ENCODE peak calls at places on chromosomes 12 and 14, in eight cellular contexts. One of them, this sample, is unnamed.

GRCh38 chr14:22180045-22180444 is 409.0 kb downstream of the DAD1 start:
- DNase-seq in lower leg skin: no peak
- DNase-seq in tibial nerve: no peak
- DNase-seq in NB4: no peak
- DNase-seq in HepG2: no peak
- DNase-seq in GM12891: no peak
- DNase-seq in esophagus squamous epithelium: no peak
- DNase-seq in body of pancreas: no peak
- DNase-seq in this sample: no peak

GRCh38 chr14:76977793-76978730 is 50.4 kb downstream of the IRF2BPL start:
- DNase-seq in lower leg skin: peak; percentile 73
- DNase-seq in tibial nerve: no peak
- DNase-seq in NB4: peak; percentile 94
- DNase-seq in HepG2: peak; percentile 52
- DNase-seq in GM12891: peak; percentile 74
- DNase-seq in esophagus squamous epithelium: no peak
- DNase-seq in body of pancreas: peak; percentile 37
- DNase-seq in this sample: peak; percentile 91

GRCh38 chr14:55052259-55052930 is 948 bp downstream of the MAPK1IP1L start:
- DNase-seq in lower leg skin: no peak
- DNase-seq in tibial nerve: no peak
- DNase-seq in NB4: no peak
- DNase-seq in HepG2: no peak
- DNase-seq in GM12891: no peak
- DNase-seq in esophagus squamous epithelium: no peak
- DNase-seq in body of pancreas: no peak
- DNase-seq in this sample: no peak

GRCh38 chr14:52833891-52834290 is 42.5 kb upstream of the GNPNAT1 start:
- DNase-seq in lower leg skin: no peak
- DNase-seq in tibial nerve: no peak
- DNase-seq in NB4: no peak
- DNase-seq in HepG2: no peak
- DNase-seq in GM12891: no peak
- DNase-seq in esophagus squamous epithelium: no peak
- DNase-seq in body of pancreas: no peak
- DNase-seq in this sample: no peak

GRCh38 chr12:114780746-114781399 is 96.9 kb upstream of the TBX3 start:
- DNase-seq in lower leg skin: no peak
- DNase-seq in tibial nerve: no peak
- DNase-seq in NB4: no peak
- DNase-seq in HepG2: no peak
- DNase-seq in GM12891: no peak
- DNase-seq in esophagus squamous epithelium: no peak
- DNase-seq in body of pancreas: no peak
- DNase-seq in this sample: no peak

GRCh38 chr12:53098982-53099651 is 1.6 kb downstream of the IGFBP6 start:
- DNase-seq in lower leg skin: peak; percentile 92
- DNase-seq in tibial nerve: peak; percentile 93
- DNase-seq in NB4: peak; percentile 95
- DNase-seq in HepG2: peak; percentile 91
- DNase-seq in GM12891: peak; percentile 65
- DNase-seq in esophagus squamous epithelium: no peak
- DNase-seq in body of pancreas: peak; percentile 87
- DNase-seq in this sample: peak; percentile 96

GRCh38 chr12:112031472-112031871 is 18.2 kb downstream of the ERP29 start:
- DNase-seq in lower leg skin: no peak
- DNase-seq in tibial nerve: no peak
- DNase-seq in NB4: no peak
- DNase-seq in HepG2: no peak
- DNase-seq in GM12891: no peak
- DNase-seq in esophagus squamous epithelium: no peak
- DNase-seq in body of pancreas: no peak
- DNase-seq in this sample: no peak

GRCh38 chr12:83097656-83098055 is 410.9 kb downstream of the TMTC2 start:
- DNase-seq in lower leg skin: no peak
- DNase-seq in tibial nerve: no peak
- DNase-seq in NB4: no peak
- DNase-seq in HepG2: no peak
- DNase-seq in GM12891: no peak
- DNase-seq in esophagus squamous epithelium: no peak
- DNase-seq in body of pancreas: no peak
- DNase-seq in this sample: no peak

GRCh38 chr14:105132921-105133320 is 35.7 kb downstream of the JAG2 start:
- DNase-seq in lower leg skin: no peak
- DNase-seq in tibial nerve: no peak
- DNase-seq in NB4: no peak
- DNase-seq in HepG2: no peak
- DNase-seq in GM12891: no peak
- DNase-seq in esophagus squamous epithelium: no peak
- DNase-seq in body of pancreas: no peak
- DNase-seq in this sample: no peak

GRCh38 chr12:49368240-49368600 is 958 bp downstream of the SPATS2 start:
- DNase-seq in lower leg skin: no peak
- DNase-seq in tibial nerve: no peak
- DNase-seq in NB4: no peak
- DNase-seq in HepG2: no peak
- DNase-seq in GM12891: no peak
- DNase-seq in esophagus squamous epithelium: no peak
- DNase-seq in body of pancreas: no peak
- DNase-seq in this sample: no peak

GRCh38 chr12:129719426-129719825 is 184.4 kb downstream of the TMEM132D start:
- DNase-seq in lower leg skin: no peak
- DNase-seq in tibial nerve: no peak
- DNase-seq in NB4: no peak
- DNase-seq in HepG2: no peak
- DNase-seq in GM12891: no peak
- DNase-seq in esophagus squamous epithelium: no peak
- DNase-seq in body of pancreas: no peak
- DNase-seq in this sample: no peak

GRCh38 chr12:54017027-54017788 is 8.4 kb downstream of the HOXC8 start:
- DNase-seq in lower leg skin: no peak
- DNase-seq in tibial nerve: no peak
- DNase-seq in NB4: peak; percentile 68
- DNase-seq in HepG2: no peak
- DNase-seq in GM12891: no peak
- DNase-seq in esophagus squamous epithelium: no peak
- DNase-seq in body of pancreas: no peak
- DNase-seq in this sample: no peak

GRCh38 chr14:99257122-99257672 is 14.8 kb downstream of the BCL11B start:
- DNase-seq in lower leg skin: no peak
- DNase-seq in tibial nerve: no peak
- DNase-seq in NB4: no peak
- DNase-seq in HepG2: no peak
- DNase-seq in GM12891: no peak
- DNase-seq in esophagus squamous epithelium: no peak
- DNase-seq in body of pancreas: no peak
- DNase-seq in this sample: no peak

GRCh38 chr12:124805050-124805449 is 58.6 kb downstream of the SCARB1 start:
- DNase-seq in lower leg skin: no peak
- DNase-seq in tibial nerve: no peak
- DNase-seq in NB4: no peak
- DNase-seq in HepG2: no peak
- DNase-seq in GM12891: no peak
- DNase-seq in esophagus squamous epithelium: no peak
- DNase-seq in body of pancreas: no peak
- DNase-seq in this sample: no peak

GRCh38 chr14:101477648-101478047 is 83.6 kb upstream of the DIO3 start:
- DNase-seq in lower leg skin: no peak
- DNase-seq in tibial nerve: no peak
- DNase-seq in NB4: no peak
- DNase-seq in HepG2: no peak
- DNase-seq in GM12891: no peak
- DNase-seq in esophagus squamous epithelium: no peak
- DNase-seq in body of pancreas: no peak
- DNase-seq in this sample: peak; percentile 29

GRCh38 chr14:50191499-50191898 is 39.9 kb downstream of the SOS2 start:
- DNase-seq in lower leg skin: no peak
- DNase-seq in tibial nerve: no peak
- DNase-seq in NB4: no peak
- DNase-seq in HepG2: no peak
- DNase-seq in GM12891: no peak
- DNase-seq in esophagus squamous epithelium: no peak
- DNase-seq in body of pancreas: no peak
- DNase-seq in this sample: no peak

GRCh38 chr12:84697141-84697540 is 215.5 kb downstream of the SLC6A15 start:
- DNase-seq in lower leg skin: no peak
- DNase-seq in tibial nerve: no peak
- DNase-seq in NB4: no peak
- DNase-seq in HepG2: no peak
- DNase-seq in GM12891: no peak
- DNase-seq in esophagus squamous epithelium: no peak
- DNase-seq in body of pancreas: no peak
- DNase-seq in this sample: no peak

GRCh38 chr12:79016181-79016580 is 151.6 kb downstream of the SYT1 start:
- DNase-seq in lower leg skin: no peak
- DNase-seq in tibial nerve: no peak
- DNase-seq in NB4: no peak
- DNase-seq in HepG2: no peak
- DNase-seq in GM12891: no peak
- DNase-seq in esophagus squamous epithelium: no peak
- DNase-seq in body of pancreas: no peak
- DNase-seq in this sample: no peak

GRCh38 chr12:24991209-24992049 is 42.5 kb upstream of the BCAT1 start:
- DNase-seq in lower leg skin: no peak
- DNase-seq in tibial nerve: no peak
- DNase-seq in NB4: peak; percentile 87
- DNase-seq in HepG2: peak; percentile 45
- DNase-seq in GM12891: no peak
- DNase-seq in esophagus squamous epithelium: no peak
- DNase-seq in body of pancreas: no peak
- DNase-seq in this sample: no peak

GRCh38 chr12:102423447-102423846 is 56.9 kb downstream of the IGF1 start:
- DNase-seq in lower leg skin: no peak
- DNase-seq in tibial nerve: no peak
- DNase-seq in NB4: no peak
- DNase-seq in HepG2: no peak
- DNase-seq in GM12891: no peak
- DNase-seq in esophagus squamous epithelium: no peak
- DNase-seq in body of pancreas: no peak
- DNase-seq in this sample: no peak

GRCh38 chr14:92793709-92794546 is at the start of gene GOLGA5:
- DNase-seq in lower leg skin: peak; percentile 97
- DNase-seq in tibial nerve: peak; percentile 96
- DNase-seq in NB4: peak; percentile 98
- DNase-seq in HepG2: peak; percentile 95
- DNase-seq in GM12891: peak; percentile 82
- DNase-seq in esophagus squamous epithelium: peak; percentile 89
- DNase-seq in body of pancreas: peak; percentile 99
- DNase-seq in this sample: peak; percentile 100
- TF ChIP-seq POLR2A in lower leg skin: no peak
- TF ChIP-seq POLR2A in tibial nerve: peak; percentile 41
- TF ChIP-seq POLR2A in NB4: peak; percentile 75
- TF ChIP-seq POLR2A in HepG2: peak; percentile 73
- TF ChIP-seq POLR2A in GM12891: peak; percentile 77
- TF ChIP-seq POLR2A in esophagus squamous epithelium: no peak
- TF ChIP-seq POLR2A in body of pancreas: peak; percentile 60
- TF ChIP-seq POLR2A in this sample: peak; percentile 75

GRCh38 chr12:57215668-57216013 is 953 bp upstream of the NXPH4 start:
- DNase-seq in lower leg skin: no peak
- DNase-seq in tibial nerve: no peak
- DNase-seq in NB4: peak; percentile 35
- DNase-seq in HepG2: no peak
- DNase-seq in GM12891: peak; percentile 64
- DNase-seq in esophagus squamous epithelium: no peak
- DNase-seq in body of pancreas: no peak
- DNase-seq in this sample: no peak

GRCh38 chr12:57216014-57216891 is at the start of gene NXPH4:
- DNase-seq in lower leg skin: no peak
- DNase-seq in tibial nerve: no peak
- DNase-seq in NB4: no peak
- DNase-seq in HepG2: no peak
- DNase-seq in GM12891: no peak
- DNase-seq in esophagus squamous epithelium: no peak
- DNase-seq in body of pancreas: peak; percentile 69
- DNase-seq in this sample: peak; percentile 83

GRCh38 chr12:57214398-57214781 is 2.2 kb upstream of the NXPH4 start:
- DNase-seq in lower leg skin: no peak
- DNase-seq in tibial nerve: no peak
- DNase-seq in NB4: peak; percentile 74
- DNase-seq in HepG2: peak; percentile 51
- DNase-seq in GM12891: peak; percentile 69
- DNase-seq in esophagus squamous epithelium: no peak
- DNase-seq in body of pancreas: peak; percentile 75
- DNase-seq in this sample: peak; percentile 86

GRCh38 chr12:57213763-57214397 is 2.7 kb upstream of the NXPH4 start:
- DNase-seq in lower leg skin: no peak
- DNase-seq in tibial nerve: no peak
- DNase-seq in NB4: no peak
- DNase-seq in HepG2: no peak
- DNase-seq in GM12891: no peak
- DNase-seq in esophagus squamous epithelium: no peak
- DNase-seq in body of pancreas: no peak
- DNase-seq in this sample: no peak

GRCh38 chr12:57215065-57215464 is 1.5 kb upstream of the NXPH4 start:
- DNase-seq in lower leg skin: no peak
- DNase-seq in tibial nerve: no peak
- DNase-seq in NB4: no peak
- DNase-seq in HepG2: no peak
- DNase-seq in GM12891: no peak
- DNase-seq in esophagus squamous epithelium: no peak
- DNase-seq in body of pancreas: no peak
- DNase-seq in this sample: no peak
- TF ChIP-seq POLR2A in lower leg skin: no peak
- TF ChIP-seq POLR2A in tibial nerve: no peak
- TF ChIP-seq POLR2A in NB4: no peak
- TF ChIP-seq POLR2A in HepG2: no peak
- TF ChIP-seq POLR2A in GM12891: no peak
- TF ChIP-seq POLR2A in esophagus squamous epithelium: no peak
- TF ChIP-seq POLR2A in body of pancreas: no peak
- TF ChIP-seq POLR2A in this sample: no peak

DNA sequence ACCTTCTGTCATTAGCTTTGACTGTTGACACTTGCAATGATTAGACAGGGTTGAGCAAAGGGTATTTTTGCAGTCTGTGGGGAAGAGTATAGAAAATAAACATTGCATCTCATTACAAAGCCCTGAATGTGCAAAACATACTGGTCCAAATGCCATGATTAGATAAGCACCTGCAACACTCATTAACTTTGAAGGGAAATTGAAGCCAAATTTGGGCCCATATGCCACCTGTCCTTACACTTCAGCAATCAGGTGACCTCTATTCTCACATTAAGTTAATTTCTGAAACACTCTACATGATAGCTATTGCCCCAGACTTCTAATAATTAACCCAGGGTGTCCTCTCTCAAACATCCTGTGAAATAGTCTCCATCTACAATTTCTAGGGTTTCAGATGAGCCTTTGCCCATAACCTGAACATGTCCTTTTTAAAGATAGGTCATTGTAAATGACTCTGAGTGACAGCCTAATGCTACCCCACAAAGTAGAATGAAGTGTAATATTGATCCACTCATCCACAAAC is 155.9 kb upstream of the PLEKHG7 start:
- DNase-seq in lower leg skin: no peak
- DNase-seq in tibial nerve: no peak
- DNase-seq in NB4: no peak
- DNase-seq in HepG2: no peak
- DNase-seq in GM12891: no peak
- DNase-seq in esophagus squamous epithelium: no peak
- DNase-seq in body of pancreas: no peak
- DNase-seq in this sample: no peak
- TF ChIP-seq POLR2A in lower leg skin: no peak
- TF ChIP-seq POLR2A in tibial nerve: no peak
- TF ChIP-seq POLR2A in NB4: no peak
- TF ChIP-seq POLR2A in HepG2: no peak
- TF ChIP-seq POLR2A in GM12891: no peak
- TF ChIP-seq POLR2A in esophagus squamous epithelium: no peak
- TF ChIP-seq POLR2A in body of pancreas: no peak
- TF ChIP-seq POLR2A in this sample: no peak

GRCh38 chr12:122023339-122024131 is 1.9 kb downstream of the BCL7A start:
- DNase-seq in lower leg skin: peak; percentile 67
- DNase-seq in tibial nerve: no peak
- DNase-seq in NB4: no peak
- DNase-seq in HepG2: peak; percentile 80
- DNase-seq in GM12891: no peak
- DNase-seq in esophagus squamous epithelium: no peak
- DNase-seq in body of pancreas: peak; percentile 87
- DNase-seq in this sample: peak; percentile 79
- TF ChIP-seq POLR2A in lower leg skin: no peak
- TF ChIP-seq POLR2A in tibial nerve: no peak
- TF ChIP-seq POLR2A in NB4: no peak
- TF ChIP-seq POLR2A in HepG2: peak; percentile 35
- TF ChIP-seq POLR2A in GM12891: no peak
- TF ChIP-seq POLR2A in esophagus squamous epithelium: no peak
- TF ChIP-seq POLR2A in body of pancreas: peak; percentile 64
- TF ChIP-seq POLR2A in this sample: no peak